ENCODE peak calls at places on chromosomes 11 and 22, in five cellular contexts. J, V, P, I and Z are unnamed samples.

GRCh38 chr11:57842873-57843272 is 81.3 kb downstream of the CTNND1 start:
- DNase-seq in J (no peak), V (no peak), P (no peak), I (no peak), Z (no peak)

GRCh38 chr11:108224908-108225786 is 2.3 kb downstream of the ATM start:
- DNase-seq in J (peak; percentile 29), V (no peak), P (no peak), I (no peak), Z (no peak)

GRCh38 chr11:117941163-117941707 is 12.0 kb upstream of the TMPRSS13 start:
- DNase-seq in J (no peak), V (peak; percentile 16), P (no peak), I (no peak), Z (peak; percentile 54)

GRCh38 chr22:39471421-39472141 is 14.8 kb downstream of the MGAT3 start:
- DNase-seq in J (no peak), V (no peak), P (peak; percentile 61), I (peak; percentile 46), Z (peak; percentile 86)

GRCh38 chr11:75103380-75104026 is 6.8 kb upstream of the OR2AT4 start:
- DNase-seq in J (no peak), V (no peak), P (peak; percentile 34), I (no peak), Z (no peak)

GRCh38 chr11:72224587-72225410 is at the start of gene INPPL1:
- DNase-seq in J (peak; percentile 37), V (peak; percentile 76), P (peak; percentile 33), I (peak; percentile 81), Z (peak; percentile 57)

GRCh38 chr11:107853070-107853469 is 5.5 kb downstream of the SLC35F2 start:
- DNase-seq in J (no peak), V (no peak), P (no peak), I (no peak), Z (no peak)

GRCh38 chr11:7154881-7155344 is 66.1 kb downstream of the RBMXL2 start:
- DNase-seq in J (no peak), V (no peak), P (peak; percentile 47), I (peak; percentile 6), Z (no peak)

GRCh38 chr11:16335236-16335962 is 20.9 kb downstream of the SOX6 start:
- DNase-seq in J (no peak), V (no peak), P (no peak), I (no peak), Z (no peak)

GRCh38 chr11:130070829-130071205 is 1.1 kb downstream of the APLP2 start:
- DNase-seq in J (no peak), V (peak; percentile 76), P (peak; percentile 24), I (peak; percentile 54), Z (no peak)

GRCh38 chr22:37794376-37794775 is 13.4 kb upstream of the GCAT start:
- DNase-seq in J (no peak), V (no peak), P (no peak), I (no peak), Z (no peak)

GRCh38 chr22:29994027-29994715 is 86.1 kb upstream of the HORMAD2 start:
- DNase-seq in J (no peak), V (no peak), P (peak; percentile 87), I (no peak), Z (no peak)